ENCODE peak calls at places on chromosomes 13 and 19, in nine cellular contexts. One of them, this sample, is unnamed.
A peak's percentile ranks its signal among the peaks of the same experiment; 100 is the strongest.

GRCh38 chr13:95880346-95880745 is 172.9 kb downstream of the UGGT2 start:
- DNase-seq in NCI-H2081: no peak
- DNase-seq in RPMI8226: no peak
- DNase-seq in globus pallidus: no peak
- DNase-seq in posterior cingulate gyrus: no peak
- DNase-seq in EL: no peak
- DNase-seq in HT-29: no peak
- DNase-seq in type B pancreatic cell: no peak
- DNase-seq in activated CD4-positive, alpha-beta T cell treated with anti-CD3 and anti-CD28 coated beads, Interleukin-2, amount 50 U/mL, for 4 hours: no peak
- DNase-seq in this sample: no peak

GRCh38 chr13:24007979-24008620 is 110.8 kb upstream of the C1QTNF9B start:
- DNase-seq in HT-29: no peak
- DNase-seq in posterior cingulate gyrus: no peak
- DNase-seq in NCI-H2081: no peak
- DNase-seq in activated CD4-positive, alpha-beta T cell treated with anti-CD3 and anti-CD28 coated beads, Interleukin-2, amount 50 U/mL, for 4 hours: no peak
- DNase-seq in RPMI8226: no peak
- DNase-seq in EL: no peak
- DNase-seq in type B pancreatic cell: no peak
- DNase-seq in globus pallidus: no peak
- DNase-seq in this sample: no peak

GRCh38 chr13:39895254-39895653 is 239.8 kb downstream of the COG6 start:
- DNase-seq in type B pancreatic cell: no peak
- DNase-seq in posterior cingulate gyrus: no peak
- DNase-seq in RPMI8226: no peak
- DNase-seq in EL: peak; percentile 36
- DNase-seq in HT-29: no peak
- DNase-seq in globus pallidus: no peak
- DNase-seq in NCI-H2081: no peak
- DNase-seq in activated CD4-positive, alpha-beta T cell treated with anti-CD3 and anti-CD28 coated beads, Interleukin-2, amount 50 U/mL, for 4 hours: no peak
- DNase-seq in this sample: no peak

GRCh38 chr13:54591540-54591939 is 1562.9 kb downstream of the OLFM4 start:
- DNase-seq in posterior cingulate gyrus: no peak
- DNase-seq in HT-29: no peak
- DNase-seq in RPMI8226: no peak
- DNase-seq in activated CD4-positive, alpha-beta T cell treated with anti-CD3 and anti-CD28 coated beads, Interleukin-2, amount 50 U/mL, for 4 hours: no peak
- DNase-seq in NCI-H2081: no peak
- DNase-seq in EL: no peak
- DNase-seq in type B pancreatic cell: no peak
- DNase-seq in globus pallidus: no peak
- DNase-seq in this sample: no peak

GRCh38 chr19:50943074-50943828 is 9.6 kb downstream of the KLK5 start:
- DNase-seq in type B pancreatic cell: no peak
- DNase-seq in posterior cingulate gyrus: no peak
- DNase-seq in NCI-H2081: no peak
- DNase-seq in EL: no peak
- DNase-seq in activated CD4-positive, alpha-beta T cell treated with anti-CD3 and anti-CD28 coated beads, Interleukin-2, amount 50 U/mL, for 4 hours: no peak
- DNase-seq in globus pallidus: no peak
- DNase-seq in RPMI8226: no peak
- DNase-seq in HT-29: no peak
- DNase-seq in this sample: no peak

GRCh38 chr13:32443111-32443510 is 15.2 kb upstream of the N4BP2L1 start:
- DNase-seq in type B pancreatic cell: no peak
- DNase-seq in globus pallidus: peak; percentile 62
- DNase-seq in EL: peak; percentile 19
- DNase-seq in posterior cingulate gyrus: no peak
- DNase-seq in NCI-H2081: no peak
- DNase-seq in RPMI8226: peak; percentile 23
- DNase-seq in activated CD4-positive, alpha-beta T cell treated with anti-CD3 and anti-CD28 coated beads, Interleukin-2, amount 50 U/mL, for 4 hours: peak; percentile 33
- DNase-seq in HT-29: peak; percentile 89
- DNase-seq in this sample: no peak

GRCh38 chr19:35088514-35088913 is 27.1 kb upstream of the FXYD3 start:
- DNase-seq in activated CD4-positive, alpha-beta T cell treated with anti-CD3 and anti-CD28 coated beads, Interleukin-2, amount 50 U/mL, for 4 hours: no peak
- DNase-seq in EL: peak; percentile 95
- DNase-seq in HT-29: no peak
- DNase-seq in RPMI8226: no peak
- DNase-seq in posterior cingulate gyrus: no peak
- DNase-seq in globus pallidus: no peak
- DNase-seq in NCI-H2081: no peak
- DNase-seq in type B pancreatic cell: no peak
- DNase-seq in this sample: no peak

GRCh38 chr19:39996218-39996810 is 546 bp upstream of the ZNF546 start:
- DNase-seq in globus pallidus: no peak
- DNase-seq in NCI-H2081: no peak
- DNase-seq in type B pancreatic cell: no peak
- DNase-seq in activated CD4-positive, alpha-beta T cell treated with anti-CD3 and anti-CD28 coated beads, Interleukin-2, amount 50 U/mL, for 4 hours: no peak
- DNase-seq in posterior cingulate gyrus: peak; percentile 33
- DNase-seq in EL: peak; percentile 68
- DNase-seq in RPMI8226: peak; percentile 30
- DNase-seq in HT-29: no peak
- DNase-seq in this sample: no peak

GRCh38 chr19:33667141-33667540 is 45.4 kb downstream of the CHST8 start:
- DNase-seq in posterior cingulate gyrus: no peak
- DNase-seq in HT-29: no peak
- DNase-seq in type B pancreatic cell: no peak
- DNase-seq in activated CD4-positive, alpha-beta T cell treated with anti-CD3 and anti-CD28 coated beads, Interleukin-2, amount 50 U/mL, for 4 hours: no peak
- DNase-seq in NCI-H2081: no peak
- DNase-seq in RPMI8226: no peak
- DNase-seq in globus pallidus: no peak
- DNase-seq in EL: no peak
- DNase-seq in this sample: no peak

GRCh38 chr19:11257827-11258380 is 4.4 kb downstream of the DOCK6 start:
- DNase-seq in HT-29: no peak
- DNase-seq in globus pallidus: no peak
- DNase-seq in EL: no peak
- DNase-seq in RPMI8226: peak; percentile 31
- DNase-seq in NCI-H2081: no peak
- DNase-seq in type B pancreatic cell: no peak
- DNase-seq in activated CD4-positive, alpha-beta T cell treated with anti-CD3 and anti-CD28 coated beads, Interleukin-2, amount 50 U/mL, for 4 hours: no peak
- DNase-seq in posterior cingulate gyrus: no peak
- DNase-seq in this sample: no peak

GRCh38 chr13:98581971-98582702 is 5.2 kb upstream of the STK24 start:
- DNase-seq in EL: peak; percentile 78
- DNase-seq in globus pallidus: no peak
- DNase-seq in HT-29: peak; percentile 7
- DNase-seq in type B pancreatic cell: no peak
- DNase-seq in NCI-H2081: no peak
- DNase-seq in RPMI8226: peak; percentile 33
- DNase-seq in posterior cingulate gyrus: no peak
- DNase-seq in activated CD4-positive, alpha-beta T cell treated with anti-CD3 and anti-CD28 coated beads, Interleukin-2, amount 50 U/mL, for 4 hours: no peak
- DNase-seq in this sample: no peak

GRCh38 chr19:485122-485521 is 11.2 kb upstream of the MADCAM1 start:
- DNase-seq in HT-29: no peak
- DNase-seq in NCI-H2081: peak; percentile 37
- DNase-seq in RPMI8226: no peak
- DNase-seq in globus pallidus: no peak
- DNase-seq in EL: no peak
- DNase-seq in posterior cingulate gyrus: no peak
- DNase-seq in type B pancreatic cell: no peak
- DNase-seq in activated CD4-positive, alpha-beta T cell treated with anti-CD3 and anti-CD28 coated beads, Interleukin-2, amount 50 U/mL, for 4 hours: no peak
- DNase-seq in this sample: no peak

GRCh38 chr19:48361912-48362311 is 1.8 kb downstream of the TMEM143 start:
- DNase-seq in activated CD4-positive, alpha-beta T cell treated with anti-CD3 and anti-CD28 coated beads, Interleukin-2, amount 50 U/mL, for 4 hours: no peak
- DNase-seq in EL: no peak
- DNase-seq in type B pancreatic cell: no peak
- DNase-seq in globus pallidus: no peak
- DNase-seq in RPMI8226: no peak
- DNase-seq in HT-29: no peak
- DNase-seq in NCI-H2081: no peak
- DNase-seq in posterior cingulate gyrus: no peak
- DNase-seq in this sample: no peak

GRCh38 chr19:1154731-1155351 is 19.2 kb downstream of the SBNO2 start:
- DNase-seq in globus pallidus: no peak
- DNase-seq in HT-29: peak; percentile 47
- DNase-seq in NCI-H2081: no peak
- DNase-seq in EL: peak; percentile 82
- DNase-seq in activated CD4-positive, alpha-beta T cell treated with anti-CD3 and anti-CD28 coated beads, Interleukin-2, amount 50 U/mL, for 4 hours: no peak
- DNase-seq in posterior cingulate gyrus: no peak
- DNase-seq in type B pancreatic cell: no peak
- DNase-seq in RPMI8226: no peak
- DNase-seq in this sample: no peak

GRCh38 chr19:51196181-51196580 is 28.7 kb upstream of the CD33 start:
- DNase-seq in type B pancreatic cell: no peak
- DNase-seq in EL: no peak
- DNase-seq in NCI-H2081: no peak
- DNase-seq in activated CD4-positive, alpha-beta T cell treated with anti-CD3 and anti-CD28 coated beads, Interleukin-2, amount 50 U/mL, for 4 hours: no peak
- DNase-seq in posterior cingulate gyrus: no peak
- DNase-seq in HT-29: no peak
- DNase-seq in globus pallidus: no peak
- DNase-seq in RPMI8226: no peak
- DNase-seq in this sample: no peak

GRCh38 chr19:48874309-48875135 is 2.3 kb downstream of the PPP1R15A start:
- DNase-seq in posterior cingulate gyrus: no peak
- DNase-seq in RPMI8226: no peak
- DNase-seq in EL: peak; percentile 86
- DNase-seq in HT-29: peak; percentile 61
- DNase-seq in activated CD4-positive, alpha-beta T cell treated with anti-CD3 and anti-CD28 coated beads, Interleukin-2, amount 50 U/mL, for 4 hours: no peak
- DNase-seq in NCI-H2081: no peak
- DNase-seq in globus pallidus: no peak
- DNase-seq in type B pancreatic cell: no peak
- DNase-seq in this sample: no peak

GRCh38 chr13:50379584-50379983 is 364.3 kb downstream of the KCNRG start:
- DNase-seq in globus pallidus: no peak
- DNase-seq in type B pancreatic cell: no peak
- DNase-seq in RPMI8226: no peak
- DNase-seq in activated CD4-positive, alpha-beta T cell treated with anti-CD3 and anti-CD28 coated beads, Interleukin-2, amount 50 U/mL, for 4 hours: no peak
- DNase-seq in NCI-H2081: no peak
- DNase-seq in HT-29: no peak
- DNase-seq in posterior cingulate gyrus: no peak
- DNase-seq in EL: no peak
- DNase-seq in this sample: peak; percentile 52

GRCh38 chr19:41311072-41311471 is 1.1 kb downstream of the CCDC97 start:
- DNase-seq in globus pallidus: no peak
- DNase-seq in type B pancreatic cell: no peak
- DNase-seq in HT-29: no peak
- DNase-seq in EL: no peak
- DNase-seq in activated CD4-positive, alpha-beta T cell treated with anti-CD3 and anti-CD28 coated beads, Interleukin-2, amount 50 U/mL, for 4 hours: no peak
- DNase-seq in NCI-H2081: no peak
- DNase-seq in posterior cingulate gyrus: no peak
- DNase-seq in RPMI8226: no peak
- DNase-seq in this sample: no peak

GRCh38 chr13:80149757-80150156 is 191.2 kb downstream of the SPRY2 start:
- DNase-seq in posterior cingulate gyrus: no peak
- DNase-seq in type B pancreatic cell: no peak
- DNase-seq in HT-29: no peak
- DNase-seq in RPMI8226: no peak
- DNase-seq in EL: no peak
- DNase-seq in NCI-H2081: no peak
- DNase-seq in globus pallidus: no peak
- DNase-seq in activated CD4-positive, alpha-beta T cell treated with anti-CD3 and anti-CD28 coated beads, Interleukin-2, amount 50 U/mL, for 4 hours: no peak
- DNase-seq in this sample: no peak

GRCh38 chr13:106464076-106464475 is 71.4 kb downstream of the EFNB2 start:
- DNase-seq in NCI-H2081: no peak
- DNase-seq in EL: no peak
- DNase-seq in activated CD4-positive, alpha-beta T cell treated with anti-CD3 and anti-CD28 coated beads, Interleukin-2, amount 50 U/mL, for 4 hours: no peak
- DNase-seq in type B pancreatic cell: no peak
- DNase-seq in posterior cingulate gyrus: no peak
- DNase-seq in RPMI8226: no peak
- DNase-seq in HT-29: no peak
- DNase-seq in globus pallidus: no peak
- DNase-seq in this sample: no peak

GRCh38 chr19:14114854-14115253 is 2.7 kb downstream of the PRKACA start:
- DNase-seq in activated CD4-positive, alpha-beta T cell treated with anti-CD3 and anti-CD28 coated beads, Interleukin-2, amount 50 U/mL, for 4 hours: peak; percentile 37
- DNase-seq in globus pallidus: peak; percentile 48
- DNase-seq in RPMI8226: peak; percentile 62
- DNase-seq in NCI-H2081: no peak
- DNase-seq in HT-29: no peak
- DNase-seq in type B pancreatic cell: no peak
- DNase-seq in posterior cingulate gyrus: no peak
- DNase-seq in EL: no peak
- DNase-seq in this sample: no peak

GRCh38 chr13:52794589-52794988 is 53.9 kb downstream of the PCDH8 start:
- DNase-seq in globus pallidus: no peak
- DNase-seq in type B pancreatic cell: no peak
- DNase-seq in HT-29: no peak
- DNase-seq in NCI-H2081: no peak
- DNase-seq in EL: no peak
- DNase-seq in posterior cingulate gyrus: no peak
- DNase-seq in activated CD4-positive, alpha-beta T cell treated with anti-CD3 and anti-CD28 coated beads, Interleukin-2, amount 50 U/mL, for 4 hours: no peak
- DNase-seq in RPMI8226: no peak
- DNase-seq in this sample: no peak

GRCh38 chr19:40716031-40716654 is 543 bp downstream of the COQ8B start:
- DNase-seq in type B pancreatic cell: no peak
- DNase-seq in EL: peak; percentile 92
- DNase-seq in posterior cingulate gyrus: no peak
- DNase-seq in NCI-H2081: no peak
- DNase-seq in globus pallidus: peak; percentile 22
- DNase-seq in HT-29: peak; percentile 89
- DNase-seq in RPMI8226: peak; percentile 23
- DNase-seq in activated CD4-positive, alpha-beta T cell treated with anti-CD3 and anti-CD28 coated beads, Interleukin-2, amount 50 U/mL, for 4 hours: peak; percentile 73
- DNase-seq in this sample: peak; percentile 91

GRCh38 chr13:46178821-46179220 is 3.2 kb downstream of the LCP1 start:
- DNase-seq in globus pallidus: no peak
- DNase-seq in NCI-H2081: no peak
- DNase-seq in HT-29: no peak
- DNase-seq in activated CD4-positive, alpha-beta T cell treated with anti-CD3 and anti-CD28 coated beads, Interleukin-2, amount 50 U/mL, for 4 hours: no peak
- DNase-seq in posterior cingulate gyrus: no peak
- DNase-seq in type B pancreatic cell: no peak
- DNase-seq in RPMI8226: no peak
- DNase-seq in EL: no peak
- DNase-seq in this sample: no peak

GRCh38 chr19:40224342-40225148 is 1.9 kb downstream of the CCNP start:
- DNase-seq in type B pancreatic cell: peak; percentile 66
- DNase-seq in RPMI8226: peak; percentile 28
- DNase-seq in EL: no peak
- DNase-seq in activated CD4-positive, alpha-beta T cell treated with anti-CD3 and anti-CD28 coated beads, Interleukin-2, amount 50 U/mL, for 4 hours: no peak
- DNase-seq in posterior cingulate gyrus: no peak
- DNase-seq in NCI-H2081: no peak
- DNase-seq in HT-29: peak; percentile 43
- DNase-seq in globus pallidus: no peak
- DNase-seq in this sample: no peak

This sample was measured in epithelial cell of proximal tubule.